ENCODE peak calls at places on chromosomes 7 and 10, in five cellular contexts. D is A549, H is nephron progenitor cell, I is Calu3, V is cardiac muscle cell. U is an unnamed sample.

GRCh38 chr7:150337179-150337578 is 4.2 kb downstream of the RARRES2 start:
- DNase-seq in D (no peak), H (no peak), I (no peak), V (no peak), U (no peak)

GRCh38 chr10:5447611-5448071 is 35.3 kb downstream of the NET1 start:
- DNase-seq in D (no peak), H (no peak), I (no peak), V (no peak), U (no peak)

GRCh38 chr7:99976626-99977025 is 795 bp upstream of the AZGP1 start:
- DNase-seq in D (no peak), H (no peak), I (no peak), V (no peak), U (no peak)

GRCh38 chr7:157397751-157398691 is 61.2 kb downstream of the DNAJB6 start:
- DNase-seq in D (peak), H (peak), I (peak), V (peak), U (no peak)

GRCh38 chr7:16587785-16588184 is 57.8 kb downstream of the ANKMY2 start:
- DNase-seq in D (no peak), H (no peak), I (no peak), V (peak), U (no peak)

GRCh38 chr10:12768156-12768731 is 233.3 kb downstream of the CCDC3 start:
- DNase-seq in D (no peak), H (no peak), I (no peak), V (no peak), U (peak)

GRCh38 chr7:42338231-42339222 is 101.5 kb upstream of the GLI3 start:
- DNase-seq in D (no peak), H (no peak), I (no peak), V (no peak), U (no peak)

GRCh38 chr10:31580646-31581045 is 261.6 kb downstream of the ZEB1 start:
- DNase-seq in D (no peak), H (no peak), I (no peak), V (no peak), U (no peak)

GRCh38 chr10:16260388-16260787 is 176.4 kb upstream of the PTER start:
- DNase-seq in D (no peak), H (no peak), I (no peak), V (no peak), U (no peak)

GRCh38 chr10:71649631-71650030 is 69.9 kb downstream of the C10orf105 start:
- DNase-seq in D (no peak), H (no peak), I (no peak), V (no peak), U (no peak)

GRCh38 chr7:134083766-134084487 is 43.2 kb upstream of the LRGUK start:
- DNase-seq in D (no peak), H (no peak), I (no peak), V (no peak), U (no peak)

GRCh38 chr7:24725554-24726260 is 31.6 kb downstream of the GSDME start:
- DNase-seq in D (no peak), H (no peak), I (no peak), V (no peak), U (no peak)

GRCh38 chr7:12865593-12865992 is 178.2 kb downstream of the ARL4A start:
- DNase-seq in D (no peak), H (no peak), I (no peak), V (no peak), U (no peak)

GRCh38 chr10:8583096-8583495 is 528.6 kb downstream of the GATA3 start:
- DNase-seq in D (no peak), H (no peak), I (no peak), V (no peak), U (no peak)

GRCh38 chr10:77970869-77971803 is 44.6 kb upstream of the DLG5 start:
- DNase-seq in D (peak), H (no peak), I (no peak), V (peak), U (no peak)

GRCh38 chr7:66413379-66414114 is 208.4 kb downstream of the TPST1 start:
- DNase-seq in D (peak), H (peak), I (peak), V (peak), U (peak)

GRCh38 chr7:504221-505081 is 15.2 kb downstream of the PDGFA start:
- DNase-seq in D (no peak), H (no peak), I (no peak), V (no peak), U (no peak)

GRCh38 chr7:79245623-79246249 is 207.7 kb downstream of the MAGI2 start:
- DNase-seq in D (no peak), H (no peak), I (no peak), V (no peak), U (no peak)

GRCh38 chr10:4663162-4663992 is 162.6 kb upstream of the AKR1E2 start:
- DNase-seq in D (peak), H (peak), I (peak), V (peak), U (peak)

GRCh38 chr7:28478661-28479060 is 66.3 kb downstream of the CREB5 start:
- DNase-seq in D (no peak), H (no peak), I (no peak), V (no peak), U (no peak)

GRCh38 chr10:86252573-86252972 is 114.0 kb downstream of the GRID1 start:
- DNase-seq in D (no peak), H (no peak), I (no peak), V (no peak), U (no peak)

GRCh38 chr10:131273476-131273875 is 38.0 kb downstream of the TCERG1L start:
- DNase-seq in D (no peak), H (no peak), I (no peak), V (no peak), U (no peak)

GRCh38 chr10:130897815-130898214 is 413.7 kb downstream of the TCERG1L start:
- DNase-seq in D (no peak), H (no peak), I (no peak), V (no peak), U (no peak)

GRCh38 chr7:86243171-86243570 is 400.5 kb upstream of the GRM3 start:
- DNase-seq in D (no peak), H (no peak), I (no peak), V (no peak), U (no peak)

GRCh38 chr7:129327076-129327475 is 102.2 kb downstream of the AHCYL2 start:
- DNase-seq in D (no peak), H (no peak), I (no peak), V (no peak), U (no peak)

GRCh38 chr7:131105294-131105802 is 222.3 kb upstream of the MKLN1 start:
- DNase-seq in D (peak), H (no peak), I (no peak), V (peak), U (no peak)

GRCh38 chr7:133394369-133394768 is 141.5 kb downstream of the EXOC4 start:
- DNase-seq in D (no peak), H (no peak), I (no peak), V (no peak), U (no peak)

GRCh38 chr10:44961931-44962750 is 2.5 kb downstream of the RASSF4 start:
- DNase-seq in D (no peak), H (no peak), I (no peak), V (no peak), U (no peak)

GRCh38 chr10:44965104-44965503 is 5.5 kb downstream of the RASSF4 start:
- DNase-seq in D (no peak), H (no peak), I (no peak), V (no peak), U (no peak)

GRCh38 chr10:44963772-44964633 is 4.4 kb downstream of the RASSF4 start:
- DNase-seq in D (no peak), H (peak), I (peak), V (peak), U (no peak)

GRCh38 chr10:44961231-44961571 is 1.6 kb downstream of the RASSF4 start:
- DNase-seq in D (no peak), H (no peak), I (no peak), V (no peak), U (no peak)

DNA sequence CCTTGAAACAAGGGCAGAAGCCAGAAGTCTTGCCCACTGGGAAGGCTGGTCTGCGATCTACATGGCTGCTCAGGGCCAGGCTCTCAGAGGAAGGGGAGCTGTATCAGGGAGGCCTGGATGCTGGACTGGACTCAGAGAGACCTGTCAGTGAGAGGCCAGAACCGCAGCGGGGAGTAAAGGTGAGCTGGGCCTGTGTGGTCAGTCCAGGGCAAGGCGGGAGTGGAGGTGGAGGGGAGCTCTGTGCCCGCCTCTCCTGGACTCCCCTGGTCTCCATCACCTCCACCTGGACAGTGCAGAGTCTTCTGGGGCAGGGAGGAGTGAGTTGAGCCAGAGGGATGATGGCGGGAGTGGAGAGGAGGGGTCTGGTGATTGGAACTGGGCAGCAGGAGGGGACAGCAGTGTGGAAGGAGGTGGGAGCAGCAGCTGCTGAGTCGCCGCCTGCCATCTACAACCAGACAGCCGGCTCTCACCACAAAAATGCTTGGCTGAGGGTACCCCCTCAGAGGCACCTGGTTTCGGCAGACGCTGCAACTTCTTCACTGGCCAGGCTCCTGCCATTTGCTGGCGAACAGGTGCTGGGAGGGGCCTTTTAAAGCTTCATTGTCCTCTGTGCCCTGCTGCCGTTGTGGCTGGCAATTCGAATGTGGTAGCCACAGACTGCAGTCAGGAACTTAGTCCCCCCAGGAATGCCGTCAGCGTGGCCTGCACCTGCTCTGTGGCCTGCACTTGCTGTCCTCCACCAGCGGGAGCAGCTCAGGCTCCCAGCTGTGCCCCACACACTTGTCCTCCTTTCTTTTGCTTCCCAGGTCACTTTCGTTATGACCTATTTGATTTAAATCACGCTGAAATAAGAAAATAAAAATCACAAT is 3.5 kb downstream of the RASSF4 start:
- DNase-seq in D (no peak), H (no peak), I (no peak), V (peak), U (no peak)
- TF ChIP-seq CTCF in D (no peak), H (peak), I (no peak), V (peak), U (peak)

GRCh38 chr7:139452948-139453672 is 30.4 kb downstream of the KLRG2 start:
- DNase-seq in D (no peak), H (no peak), I (no peak), V (no peak), U (no peak)
- TF ChIP-seq CTCF in D (no peak), H (no peak), I (no peak), V (peak), U (no peak)

DNA sequence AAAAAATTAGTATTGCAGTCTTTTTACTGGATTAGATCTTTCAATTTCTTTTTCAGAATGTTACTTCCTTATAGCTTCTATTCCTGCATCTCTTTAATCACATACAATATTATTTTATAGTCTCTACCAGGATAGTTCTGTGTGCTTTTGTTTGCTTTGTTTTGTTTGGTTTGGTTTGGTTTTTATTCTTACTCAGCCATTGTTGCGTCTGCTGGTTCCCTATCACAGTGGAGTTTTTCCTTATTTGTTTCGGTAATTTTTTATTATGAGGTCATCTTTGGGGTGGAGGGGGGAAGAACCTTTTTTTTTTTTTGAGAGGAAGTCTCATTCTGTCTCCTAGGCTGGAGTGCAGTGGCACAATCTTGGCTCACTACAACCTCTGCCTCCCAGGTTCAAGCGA is 9.0 kb upstream of the BAIAP2L1 start:
- DNase-seq in D (peak), H (no peak), I (no peak), V (no peak), U (no peak)
- TF ChIP-seq CTCF in D (no peak), H (no peak), I (no peak), V (no peak), U (no peak)

GRCh38 chr10:117480097-117480496 is 62.4 kb upstream of the EMX2 start:
- DNase-seq in D (peak), H (no peak), I (no peak), V (no peak), U (no peak)

GRCh38 chr10:117477241-117477947 is 65.2 kb upstream of the EMX2 start:
- DNase-seq in D (no peak), H (no peak), I (no peak), V (no peak), U (no peak)

GRCh38 chr10:117476716-117477115 is 65.8 kb upstream of the EMX2 start:
- DNase-seq in D (no peak), H (no peak), I (no peak), V (no peak), U (no peak)

GRCh38 chr10:117476281-117476680 is 66.3 kb upstream of the EMX2 start:
- DNase-seq in D (no peak), H (no peak), I (no peak), V (no peak), U (no peak)

DNA sequence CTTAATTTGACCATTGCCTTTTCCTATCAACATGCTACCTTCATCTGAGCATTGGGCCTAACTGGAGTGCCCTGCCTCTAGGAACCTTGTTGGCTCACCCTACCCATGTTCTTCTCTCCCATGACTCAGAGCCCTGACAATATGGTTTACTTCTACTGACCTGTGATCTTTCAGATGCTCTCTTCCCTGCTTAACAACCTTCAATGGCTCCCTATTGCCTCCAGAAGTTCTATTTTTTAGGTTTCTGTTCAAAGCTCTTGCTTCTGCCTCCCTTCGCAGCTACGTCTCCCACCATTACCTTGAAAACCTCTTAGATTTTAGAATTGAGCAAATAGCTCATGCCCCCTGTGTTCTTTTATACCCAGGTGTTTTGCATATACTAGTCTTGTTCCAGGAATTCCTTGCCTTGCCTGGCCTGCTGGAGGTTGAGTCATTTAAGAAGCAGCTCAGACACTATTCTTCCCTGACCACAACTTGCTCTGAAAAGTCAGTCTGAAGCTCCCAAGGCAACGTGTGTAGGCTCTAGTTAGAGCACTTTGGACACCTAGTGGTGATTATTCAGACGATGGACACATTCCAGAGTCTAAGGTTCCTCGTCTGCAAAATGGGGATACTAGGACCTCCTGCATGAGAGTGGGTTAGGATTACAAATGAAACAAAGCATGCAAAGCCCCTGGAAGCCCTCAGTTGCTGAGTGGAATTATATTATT is 64.4 kb upstream of the EMX2 start:
- DNase-seq in D (peak), H (no peak), I (no peak), V (no peak), U (peak)
- TF ChIP-seq CTCF in D (peak), H (no peak), I (no peak), V (peak), U (peak)

GRCh38 chr10:116765549-116766162 is 23.3 kb upstream of the HSPA12A start:
- DNase-seq in D (no peak), H (no peak), I (peak), V (no peak), U (no peak)
- TF ChIP-seq CTCF in D (peak), H (no peak), I (peak), V (peak), U (peak)

GRCh38 chr10:73818402-73818801 is 7.0 kb upstream of the NDST2 start:
- DNase-seq in D (no peak), H (no peak), I (no peak), V (no peak), U (no peak)
- TF ChIP-seq CTCF in D (no peak), H (no peak), I (no peak), V (peak), U (no peak)

U was measured in kidney epithelial cell.